ENCODE peak calls at places on chromosomes 11 and 22, in six cellular contexts. G, K, L, F, Y and E are unnamed samples.

GRCh38 chr11:126282361-126282741 is 542 bp upstream of the TIRAP start:
- DNase-seq in G (no peak), K (no peak), L (no peak), F (no peak), Y (peak), E (peak)

GRCh38 chr11:118151421-118151820 is 1.2 kb downstream of the SCN4B start:
- DNase-seq in G (no peak), K (no peak), L (no peak), F (no peak), Y (no peak), E (no peak)

GRCh38 chr22:30859714-30860095 is 108.9 kb downstream of the MORC2 start:
- DNase-seq in G (no peak), K (no peak), L (no peak), F (no peak), Y (no peak), E (no peak)

GRCh38 chr11:69811431-69811830 is 7.8 kb downstream of the FGF3 start:
- DNase-seq in G (no peak), K (no peak), L (no peak), F (no peak), Y (no peak), E (no peak)

GRCh38 chr11:120710354-120711187 is 199.0 kb downstream of the GRIK4 start:
- DNase-seq in G (no peak), K (no peak), L (peak), F (no peak), Y (peak), E (peak)

GRCh38 chr22:30314918-30315317 is 11.8 kb downstream of the TBC1D10A start:
- DNase-seq in G (no peak), K (peak), L (no peak), F (no peak), Y (no peak), E (peak)

GRCh38 chr11:20360650-20361049 is 2.9 kb upstream of the HTATIP2 start:
- DNase-seq in G (no peak), K (no peak), L (no peak), F (no peak), Y (no peak), E (peak)

GRCh38 chr11:70226967-70227366 is 23.9 kb downstream of the FADD start:
- DNase-seq in G (no peak), K (no peak), L (no peak), F (no peak), Y (no peak), E (peak)

GRCh38 chr11:59615132-59615636 is 390 bp downstream of the OSBP start:
- DNase-seq in G (no peak), K (peak), L (no peak), F (no peak), Y (peak), E (peak)

GRCh38 chr22:46754826-46755225 is 7.6 kb upstream of the TBC1D22A start:
- DNase-seq in G (no peak), K (no peak), L (no peak), F (no peak), Y (no peak), E (no peak)

GRCh38 chr11:11931461-11932055 is 76.9 kb downstream of the DKK3 start:
- DNase-seq in G (no peak), K (no peak), L (peak), F (peak), Y (no peak), E (peak)

GRCh38 chr11:63599211-63600122 is 14.8 kb downstream of the PLAAT3 start:
- DNase-seq in G (no peak), K (no peak), L (no peak), F (no peak), Y (no peak), E (peak)

GRCh38 chr11:79419120-79419519 is 21.7 kb downstream of the TENM4 start:
- DNase-seq in G (no peak), K (no peak), L (no peak), F (no peak), Y (peak), E (no peak)

GRCh38 chr11:95142431-95142830 is 52.8 kb downstream of the ENDOD1 start:
- DNase-seq in G (no peak), K (no peak), L (no peak), F (no peak), Y (no peak), E (no peak)

GRCh38 chr22:43827926-43828710 is 16.0 kb upstream of the EFCAB6 start:
- DNase-seq in G (no peak), K (no peak), L (no peak), F (no peak), Y (no peak), E (no peak)

GRCh38 chr11:134890446-134890845 is 478.4 kb upstream of the B3GAT1 start:
- DNase-seq in G (no peak), K (no peak), L (no peak), F (no peak), Y (no peak), E (no peak)

GRCh38 chr11:127888396-127888795 is 699.0 kb downstream of the ETS1 start:
- DNase-seq in G (no peak), K (no peak), L (no peak), F (no peak), Y (no peak), E (no peak)

GRCh38 chr11:32809313-32809712 is 14.9 kb upstream of the CCDC73 start:
- DNase-seq in G (no peak), K (peak), L (peak), F (peak), Y (peak), E (peak)

GRCh38 chr22:19382240-19382639 is 49.3 kb downstream of the HIRA start:
- DNase-seq in G (no peak), K (no peak), L (no peak), F (no peak), Y (no peak), E (no peak)

GRCh38 chr11:93587858-93588581 is 44.8 kb upstream of the SMCO4 start:
- DNase-seq in G (no peak), K (no peak), L (no peak), F (no peak), Y (peak), E (no peak)

GRCh38 chr11:112211556-112211955 is 14.7 kb upstream of the PTS start:
- DNase-seq in G (no peak), K (no peak), L (no peak), F (no peak), Y (no peak), E (no peak)

GRCh38 chr11:7353100-7353499 is 101.4 kb downstream of the SYT9 start:
- DNase-seq in G (no peak), K (no peak), L (no peak), F (peak), Y (peak), E (peak)

GRCh38 chr11:62242021-62242420 is at the start of gene SCGB1D2:
- DNase-seq in G (no peak), K (no peak), L (no peak), F (no peak), Y (no peak), E (no peak)

GRCh38 chr11:73333626-73334199 is 25.6 kb downstream of the ARHGEF17 start:
- DNase-seq in G (no peak), K (no peak), L (no peak), F (no peak), Y (no peak), E (no peak)

GRCh38 chr22:24175160-24175808 is 6.0 kb upstream of the SUSD2 start:
- DNase-seq in G (no peak), K (peak), L (peak), F (no peak), Y (peak), E (peak)

GRCh38 chr22:18110194-18110943 is at the start of gene TUBA8:
- DNase-seq in G (no peak), K (no peak), L (no peak), F (peak), Y (no peak), E (peak)

GRCh38 chr22:31161386-31161785 is 1.4 kb downstream of the RNF185 start:
- DNase-seq in G (no peak), K (no peak), L (no peak), F (no peak), Y (no peak), E (no peak)